ENCODE peak calls at places on chromosomes 4 and X, in four cellular contexts. K is aorta, U is pancreas, N is IMR-90. W is an unnamed sample.
A peak's percentile ranks its signal among the peaks of the same experiment; 100 is the strongest.

GRCh38 chr4:47531241-47531953 is 46.3 kb downstream of the ATP10D start:
- DNase-seq in U (no peak), K (peak; percentile 61), N (peak; percentile 90), W (no peak)

GRCh38 chrX:40006025-40007017 is 91.4 kb downstream of the BCOR start:
- DNase-seq in K (peak; percentile 61), U (peak; percentile 23), N (no peak), W (peak; percentile 40)

GRCh38 chrX:130575831-130576404 is 174.1 kb downstream of the RBMX2 start:
- DNase-seq in U (peak; percentile 2), N (peak; percentile 33), K (peak; percentile 51), W (peak; percentile 19)

GRCh38 chr4:187127456-187127855 is 403.8 kb upstream of the FAT1 start:
- DNase-seq in U (no peak), N (no peak), K (no peak), W (no peak)

GRCh38 chr4:630661-631060 is 5.3 kb downstream of the PDE6B start:
- DNase-seq in U (no peak), K (peak; percentile 33), N (no peak), W (no peak)

GRCh38 chr4:7872264-7872771 is 67.3 kb downstream of the AFAP1 start:
- DNase-seq in K (no peak), N (peak; percentile 98), U (peak; percentile 81), W (peak; percentile 52)

GRCh38 chrX:140274761-140275525 is 229.9 kb downstream of the SOX3 start:
- DNase-seq in K (no peak), U (no peak), N (peak; percentile 49), W (no peak)

GRCh38 chr4:17030543-17030942 is 132.1 kb upstream of the LDB2 start:
- DNase-seq in U (no peak), K (no peak), N (peak; percentile 96), W (peak; percentile 35)

GRCh38 chrX:139967300-139967699 is 2.0 kb upstream of the CXorf66 start:
- DNase-seq in N (no peak), U (no peak), K (no peak), W (no peak)

GRCh38 chrX:4239650-4240540 is 526.4 kb upstream of the PRKX start:
- DNase-seq in K (no peak), N (no peak), U (no peak), W (no peak)

GRCh38 chrX:56764975-56765791 is 36.1 kb downstream of the NBDY start:
- DNase-seq in N (no peak), U (no peak), K (no peak), W (no peak)

GRCh38 chr4:165355900-165356300 is 22.9 kb upstream of the CPE start:
- DNase-seq in U (no peak), K (no peak), N (peak; percentile 20), W (no peak)

GRCh38 chr4:176034498-176034897 is 31.1 kb upstream of the WDR17 start:
- DNase-seq in K (no peak), U (no peak), N (peak; percentile 55), W (peak; percentile 33)

GRCh38 chr4:83905952-83906351 is 370.0 kb downstream of the GPAT3 start:
- DNase-seq in K (no peak), N (no peak), U (no peak), W (no peak)

GRCh38 chrX:107324493-107325310 is 118.3 kb downstream of the DNAAF6 start:
- DNase-seq in U (no peak), K (peak; percentile 49), N (peak; percentile 4), W (peak; percentile 16)

GRCh38 chr4:132504438-132504837 is 644.7 kb upstream of the PCDH10 start:
- DNase-seq in N (no peak), K (no peak), U (no peak), W (no peak)

GRCh38 chr4:13306356-13306755 is 177.8 kb downstream of the RAB28 start:
- DNase-seq in N (no peak), U (no peak), K (no peak), W (no peak)

GRCh38 chr4:92104506-92104905 is 199.3 kb upstream of the GRID2 start:
- DNase-seq in N (no peak), U (no peak), K (no peak), W (no peak)

GRCh38 chr4:25106363-25107151 is 53.7 kb downstream of the SEPSECS start:
- DNase-seq in U (no peak), K (no peak), N (no peak), W (no peak)

GRCh38 chr4:127533028-127533700 is 99.6 kb upstream of the INTU start:
- DNase-seq in K (peak; percentile 53), N (peak; percentile 17), U (peak; percentile 52), W (peak; percentile 77)

GRCh38 chr4:29052266-29052665 is 1667.9 kb upstream of the PCDH7 start:
- DNase-seq in U (no peak), N (no peak), K (no peak), W (no peak)

GRCh38 chr4:82898322-82899243 is 2.0 kb upstream of the THAP9 start:
- DNase-seq in U (peak; percentile 44), K (peak; percentile 52), N (peak; percentile 91), W (no peak)

GRCh38 chr4:185143596-185143969 is 517 bp downstream of the SLC25A4 start:
- DNase-seq in U (peak; percentile 41), N (peak; percentile 17), K (peak; percentile 79), W (peak; percentile 58)

GRCh38 chr4:114200026-114200425 is 220.6 kb upstream of the ARSJ start:
- DNase-seq in U (peak; percentile 28), N (no peak), K (no peak), W (no peak)

GRCh38 chr4:97139796-97140195 is 1003.5 kb downstream of the STPG2 start:
- DNase-seq in N (no peak), U (no peak), K (no peak), W (no peak)

GRCh38 chr4:41751325-41752061 is 3.0 kb upstream of the PHOX2B start:
- DNase-seq in K (no peak), U (no peak), N (no peak), W (no peak)

GRCh38 chrX:54043696-54044125 is 562 bp downstream of the PHF8 start:
- DNase-seq in N (peak; percentile 10), K (peak; percentile 66), U (peak; percentile 26), W (peak; percentile 11)

GRCh38 chr4:183175631-183176232 is 76.7 kb downstream of the WWC2 start:
- DNase-seq in N (peak; percentile 60), K (no peak), U (no peak), W (no peak)

GRCh38 chr4:11623726-11624037 is 195.0 kb upstream of the HS3ST1 start:
- DNase-seq in N (peak; percentile 27), U (no peak), K (no peak), W (no peak)

GRCh38 chr4:40310225-40310624 is 24.9 kb upstream of the CHRNA9 start:
- DNase-seq in U (no peak), N (no peak), K (no peak), W (no peak)
- H3K4me1 ChIP-seq in U (no peaks in the 10 kb centered on the region), N (no peaks in the 10 kb centered on the region), K (no peaks in the 10 kb centered on the region), W (no peaks in the 10 kb centered on the region)

GRCh38 chrX:70411475-70411874 is 11.6 kb upstream of the GDPD2 start:
- DNase-seq in K (no peak), N (no peak), U (no peak), W (no peak)

GRCh38 chrX:70410921-70411320 is 12.2 kb upstream of the GDPD2 start:
- DNase-seq in K (no peak), U (no peak), N (no peak), W (no peak)
- H3K27me3 ChIP-seq in K (no peaks in the 10 kb centered on the region), U (no peaks in the 10 kb centered on the region), N (peaks cover 2% of the 10 kb centered on the region), W (no peaks in the 10 kb centered on the region)

GRCh38 chrX:2694868-2695267 is 3.8 kb downstream of the CD99 start:
- DNase-seq in N (no peak), K (no peak), U (no peak), W (no peak)
- H3K4me1 ChIP-seq in N (peaks cover 14% of the 10 kb centered on the region), K (peaks cover 2% of the 10 kb centered on the region), U (no peaks in the 10 kb centered on the region), W (peaks cover 6% of the 10 kb centered on the region)

GRCh38 chrX:36963069-36963808 is 44.9 kb upstream of the FAM47C start:
- DNase-seq in U (peak; percentile 13), N (no peak), K (no peak), W (no peak)

GRCh38 chrX:36961590-36961989 is 46.6 kb upstream of the FAM47C start:
- DNase-seq in U (no peak), N (no peak), K (no peak), W (no peak)

GRCh38 chrX:36957425-36958328 is 50.5 kb upstream of the FAM47C start:
- DNase-seq in K (peak; percentile 43), N (no peak), U (peak; percentile 64), W (no peak)
- H3K27me3 ChIP-seq in K (no peaks in the 10 kb centered on the region), N (no peaks in the 10 kb centered on the region), U (peaks cover 3% of the 10 kb centered on the region), W (no peaks in the 10 kb centered on the region)

DNA sequence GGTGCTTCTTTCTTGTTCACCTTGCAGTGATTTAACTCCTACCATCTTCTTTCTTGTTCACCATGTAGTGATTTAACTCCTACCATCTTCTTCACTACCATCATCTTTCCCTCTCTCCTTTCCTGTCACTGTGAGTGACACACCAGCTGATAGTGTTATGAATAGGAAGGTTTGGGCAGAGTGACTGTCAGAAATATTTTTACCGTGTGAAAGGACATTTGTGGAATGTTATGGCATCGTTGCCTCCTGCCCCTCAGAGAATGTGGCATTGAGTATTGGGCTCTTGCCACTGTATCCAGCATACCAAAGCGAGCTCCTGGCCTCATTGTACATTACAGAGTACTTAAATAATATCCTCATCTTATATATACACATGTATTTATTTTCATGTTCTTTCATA is 90.8 kb upstream of the AMOT start:
- DNase-seq in U (no peak), K (no peak), N (no peak), W (no peak)
- H3K4me1 ChIP-seq in U (no peaks in the 10 kb centered on the region), K (no peaks in the 10 kb centered on the region), N (no peaks in the 10 kb centered on the region), W (no peaks in the 10 kb centered on the region)

GRCh38 chrX:94901849-94902248 is 1227.8 kb downstream of the FAM133A start:
- DNase-seq in K (no peak), U (no peak), N (no peak), W (no peak)
- H3K27me3 ChIP-seq in K (no peaks in the 10 kb centered on the region), U (no peaks in the 10 kb centered on the region), N (no peaks in the 10 kb centered on the region), W (no peaks in the 10 kb centered on the region)

GRCh38 chr4:105563352-105563751 is 10.9 kb downstream of the ARHGEF38 start:
- DNase-seq in U (no peak), K (no peak), N (no peak), W (no peak)
- H3K4me1 ChIP-seq in U (peaks cover 37% of the 10 kb centered on the region), K (no peaks in the 10 kb centered on the region), N (no peaks in the 10 kb centered on the region), W (no peaks in the 10 kb centered on the region)

DNA sequence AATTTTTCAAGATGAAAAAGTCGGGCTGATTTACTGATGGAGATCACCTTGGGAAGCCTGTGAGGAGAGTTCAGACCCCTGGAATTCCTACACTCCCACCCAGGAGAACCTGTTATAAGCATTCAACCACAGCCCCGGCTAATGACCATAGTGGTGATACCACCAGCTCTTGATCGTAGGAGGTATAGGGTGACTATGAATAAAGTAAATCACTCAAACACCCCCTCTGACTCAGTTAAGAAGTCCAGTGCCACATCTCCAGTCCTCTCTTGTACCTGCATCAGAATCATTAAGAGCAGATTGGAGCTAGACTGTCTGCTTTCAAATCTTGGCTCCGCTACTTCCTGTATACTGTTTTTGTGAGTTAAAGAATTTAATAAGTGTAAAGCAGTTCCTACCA is 565.0 kb upstream of the DIPK2B start:
- DNase-seq in U (no peak), K (no peak), N (no peak), W (no peak)
- H3K27me3 ChIP-seq in U (peaks cover 3% of the 10 kb centered on the region), K (no peaks in the 10 kb centered on the region), N (no peaks in the 10 kb centered on the region), W (no peaks in the 10 kb centered on the region)

DNA sequence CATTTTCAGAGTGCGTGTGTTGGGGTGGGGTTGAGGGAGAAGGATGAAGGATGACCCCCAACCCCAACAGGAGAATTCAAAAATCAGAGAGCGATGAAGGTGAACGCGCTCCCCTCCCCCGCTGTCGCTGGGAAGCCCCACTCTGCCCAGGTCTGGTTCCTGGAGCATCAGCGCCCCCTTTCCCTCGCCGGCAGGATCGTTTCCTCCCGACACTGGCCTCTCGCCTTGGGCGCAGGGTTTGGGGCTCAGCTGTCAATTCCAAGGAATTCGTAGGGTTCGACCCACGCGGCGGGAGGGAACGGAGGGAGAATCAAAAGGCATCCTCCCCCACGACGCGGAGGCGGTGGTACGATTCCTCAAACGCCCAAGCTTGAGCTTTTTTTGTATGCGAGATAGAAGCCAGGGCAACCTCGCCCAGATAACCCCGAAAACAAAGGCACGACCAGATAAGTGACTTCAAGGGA is 997 bp upstream of the PDGFRA start:
- DNase-seq in U (peak; percentile 33), K (peak; percentile 84), N (peak; percentile 82), W (peak; percentile 75)
- H3K4me1 ChIP-seq in U (peaks cover 3% of the 10 kb centered on the region), K (no peaks in the 10 kb centered on the region), N (peaks cover 15% of the 10 kb centered on the region), W (peaks cover 27% of the 10 kb centered on the region)